ENCODE peak calls at places on chromosomes 16 and 17, in six cellular contexts. U is IMR-90, F is neuronal stem cell, Q is H9, V is mesendoderm, N is H1. I is an unnamed sample.

GRCh38 chr17:70527364-70527888 is 358.1 kb downstream of the KCNJ2 start:
- DNase-seq in F (no peak), U (no peak), V (no peak), Q (no peak), N (no peak), I (no peak)

GRCh38 chr17:81295678-81296381 is 723 bp upstream of the SLC38A10 start:
- DNase-seq in U (peak), Q (peak), V (peak), F (no peak), N (no peak), I (peak)

GRCh38 chr16:48950184-48950583 is 331.5 kb downstream of the CBLN1 start:
- DNase-seq in U (peak), F (no peak), V (no peak), Q (no peak), N (no peak), I (no peak)

GRCh38 chr16:54361246-54361645 is 74.7 kb upstream of the IRX3 start:
- DNase-seq in V (no peak), Q (no peak), U (no peak), N (no peak), F (no peak), I (no peak)

GRCh38 chr16:71347146-71347545 is 11.4 kb upstream of the CALB2 start:
- DNase-seq in V (no peak), U (no peak), Q (no peak), F (no peak), N (no peak), I (no peak)

GRCh38 chr16:85153656-85154091 is 41.4 kb upstream of the CIBAR2 start:
- DNase-seq in Q (no peak), V (no peak), U (no peak), F (no peak), N (no peak), I (no peak)

GRCh38 chr17:73586921-73587680 is 57.1 kb downstream of the SDK2 start:
- DNase-seq in N (no peak), V (no peak), U (no peak), F (no peak), Q (no peak), I (no peak)

GRCh38 chr17:44137891-44138709 is 3.6 kb upstream of the HROB start:
- DNase-seq in U (peak), N (peak), F (peak), V (peak), Q (peak), I (peak)

GRCh38 chr16:51531271-51531670 is 380.2 kb upstream of the SALL1 start:
- DNase-seq in N (no peak), V (no peak), U (no peak), F (no peak), Q (no peak), I (no peak)

GRCh38 chr17:76643553-76644148 is at the start of gene ST6GALNAC1:
- DNase-seq in F (no peak), Q (no peak), N (no peak), V (no peak), U (no peak), I (no peak)

GRCh38 chr16:47925811-47926460 is 229.9 kb downstream of the ABCC12 start:
- DNase-seq in F (no peak), U (peak), V (no peak), N (no peak), Q (no peak), I (no peak)

GRCh38 chr17:19412984-19413383 is 2.0 kb downstream of the RNF112 start:
- DNase-seq in U (no peak), F (no peak), V (no peak), N (no peak), Q (no peak), I (no peak)

GRCh38 chr16:78259883-78260282 is 160.4 kb downstream of the WWOX start:
- DNase-seq in U (no peak), N (no peak), V (peak), Q (no peak), F (no peak), I (peak)

GRCh38 chr17:35337364-35337763 is 36.1 kb downstream of the SLFN11 start:
- DNase-seq in N (no peak), F (no peak), Q (no peak), U (no peak), V (peak), I (no peak)
- H2BK15ac ChIP-seq in N (no peak), F (no peak), Q (no peak), U (no peak), V (no peak), I (no peak)

GRCh38 chr16:68353366-68353765 is 42.5 kb downstream of the PRMT7 start:
- DNase-seq in Q (no peak), V (no peak), F (no peak), N (no peak), U (no peak), I (no peak)

GRCh38 chr16:68356249-68356918 is 45.6 kb downstream of the PRMT7 start:
- DNase-seq in N (no peak), V (no peak), U (no peak), F (no peak), Q (no peak), I (peak)

GRCh38 chr16:68356919-68357286 is 46.1 kb downstream of the PRMT7 start:
- DNase-seq in Q (no peak), U (no peak), N (no peak), F (no peak), V (no peak), I (peak)

GRCh38 chr16:68355447-68356248 is 44.8 kb downstream of the PRMT7 start:
- DNase-seq in Q (no peak), U (no peak), V (no peak), N (peak), F (no peak), I (no peak)

GRCh38 chr16:68354816-68355215 is 44.0 kb downstream of the PRMT7 start:
- DNase-seq in V (no peak), F (no peak), N (no peak), U (no peak), Q (no peak), I (no peak)
- H2BK15ac ChIP-seq in V (no peak), F (no peak), N (no peak), U (no peak), Q (no peak), I (no peak)

DNA sequence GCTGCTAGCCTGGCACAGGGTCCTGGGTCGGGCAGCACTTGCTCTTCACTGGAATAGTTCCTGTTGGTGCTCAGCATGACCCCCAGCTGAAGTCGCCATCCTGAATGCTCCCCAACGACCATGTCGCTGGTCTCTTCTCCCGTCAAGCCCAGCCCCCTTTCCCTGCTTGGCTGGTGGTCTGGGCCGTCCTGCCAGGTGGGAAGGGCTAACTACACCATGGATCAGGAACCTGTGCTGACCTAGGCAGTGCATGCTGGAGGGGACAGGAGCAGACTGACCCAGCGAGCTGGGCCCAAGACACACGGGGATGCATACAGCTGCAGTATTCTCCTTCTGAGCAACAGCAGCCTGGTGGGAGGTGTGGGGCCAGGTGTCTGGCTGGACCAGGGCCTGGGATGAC is 9.2 kb upstream of the SREBF1 start:
- DNase-seq in N (no peak), V (no peak), F (no peak), Q (no peak), U (no peak), I (no peak)
- H2BK15ac ChIP-seq in N (peak), V (no peak), F (peak), Q (no peak), U (no peak), I (no peak)

DNA sequence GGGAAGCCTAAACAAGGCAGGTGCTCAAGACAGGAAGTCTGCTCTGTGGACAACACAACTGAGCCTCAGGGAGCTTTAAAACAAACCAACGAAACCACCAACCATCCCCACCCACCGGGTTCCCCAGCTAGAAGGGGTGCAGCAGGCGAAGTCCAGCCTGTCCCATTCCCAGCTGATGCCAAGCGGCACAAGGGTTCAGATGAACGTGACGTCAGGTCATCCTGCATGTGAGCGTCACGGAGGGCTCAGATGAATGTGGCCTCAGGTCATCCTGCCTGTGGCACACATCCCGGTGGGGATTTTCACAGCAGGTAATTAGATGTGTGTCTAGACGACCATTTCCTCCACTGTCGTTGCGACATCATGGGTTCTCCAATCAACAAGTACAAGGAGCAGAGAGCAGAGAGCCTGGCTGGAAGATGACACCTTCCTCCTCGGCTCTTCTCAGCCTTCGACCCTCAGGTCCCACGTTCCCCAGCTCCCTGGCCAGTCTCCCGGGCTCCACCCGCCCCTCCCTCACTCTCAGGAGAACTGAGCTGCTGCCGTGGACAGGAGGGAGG is 246.5 kb downstream of the FOXL1 start:
- DNase-seq in Q (peak), F (no peak), V (peak), N (no peak), U (peak), I (peak)
- H2BK15ac ChIP-seq in Q (no peak), F (no peak), V (no peak), N (peak), U (no peak), I (no peak)

GRCh38 chr17:50240876-50241275 is 33.4 kb upstream of the TMEM92 start:
- DNase-seq in F (no peak), U (peak), Q (no peak), N (no peak), V (no peak), I (no peak)
- H2BK15ac ChIP-seq in F (no peak), U (no peak), Q (no peak), N (no peak), V (no peak), I (no peak)

GRCh38 chr16:63096857-63097256 is 1060.6 kb upstream of the CDH8 start:
- DNase-seq in V (no peak), F (no peak), U (no peak), Q (no peak), N (no peak), I (no peak)

DNA sequence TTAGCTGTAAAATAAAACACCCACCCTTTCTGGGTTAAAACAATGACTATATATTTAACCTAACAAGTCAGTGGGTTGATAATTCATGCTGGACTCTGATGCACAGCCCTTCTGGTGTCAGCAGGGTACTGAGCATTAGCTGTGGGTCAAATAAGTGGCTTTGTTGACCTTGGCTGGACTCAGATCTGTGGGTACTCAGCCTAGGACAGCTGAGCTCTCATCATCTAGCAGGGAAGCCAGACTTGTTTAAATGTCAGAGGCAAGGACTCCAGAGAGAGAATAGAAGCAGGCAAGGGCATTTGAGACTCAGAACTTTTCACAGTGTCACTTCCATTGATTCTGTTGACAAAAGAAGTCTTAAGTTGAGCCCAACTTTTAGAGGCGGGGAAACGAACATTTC is 1063.8 kb upstream of the CDH8 start:
- DNase-seq in V (no peak), Q (no peak), U (no peak), F (no peak), N (no peak), I (no peak)
- H2BK15ac ChIP-seq in V (no peak), Q (no peak), U (no peak), F (no peak), N (no peak), I (no peak)

DNA sequence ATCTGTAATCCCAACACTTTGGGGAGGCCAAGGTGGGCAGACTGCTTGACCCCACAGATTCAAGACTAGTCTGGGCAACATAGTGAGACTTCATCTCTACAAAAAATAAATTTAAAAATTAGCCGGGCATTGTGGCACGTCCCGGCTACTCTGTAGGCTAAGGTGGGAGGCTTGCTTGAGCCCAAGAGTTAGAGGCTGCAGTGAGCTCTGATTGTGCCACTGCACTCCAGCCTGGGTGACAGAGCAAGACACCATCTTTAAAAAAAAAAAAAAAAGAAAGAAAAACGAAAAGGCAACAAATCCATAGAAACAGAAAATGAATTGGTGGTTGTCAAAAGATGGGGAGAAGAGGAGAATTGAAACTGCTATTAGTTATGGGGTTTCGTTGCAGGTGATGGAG is 27.7 kb downstream of the NCOR1 start:
- DNase-seq in V (no peak), F (no peak), Q (no peak), U (no peak), N (no peak), I (no peak)
- H2BK15ac ChIP-seq in V (no peak), F (no peak), Q (no peak), U (no peak), N (no peak), I (no peak)